ENCODE peak calls at places on chromosomes 13 and 19, in seven cellular contexts. I is HFF-Myc; H is putamen; Z is PC-9; B is stimulated activated CD8-positive, alpha-beta memory T cell treated with anti-CD3 and anti-CD28 coated beads, Interleukin-7, amount 100 ng/mL, for 1 hour; R is NCI-H2081; N is spleen. O is an unnamed sample.

GRCh38 chr13:97121894-97122293 is 100.2 kb upstream of the MBNL2 start:
- DNase-seq in B (no peak), R (no peak), N (no peak), I (no peak), Z (peak), H (no peak), O (no peak)

GRCh38 chr13:43760257-43760656 is 26.5 kb downstream of the ENOX1 start:
- DNase-seq in Z (no peak), B (no peak), R (no peak), I (no peak), H (no peak), N (no peak), O (no peak)

GRCh38 chr19:16750081-16750480 is 30.4 kb downstream of the NWD1 start:
- DNase-seq in H (no peak), Z (no peak), I (no peak), B (no peak), R (no peak), N (no peak), O (no peak)

GRCh38 chr19:49528211-49528771 is 488 bp downstream of the RCN3 start:
- DNase-seq in H (no peak), R (no peak), Z (no peak), B (no peak), N (peak), I (no peak), O (no peak)

GRCh38 chr13:34721631-34722144 is 220.4 kb upstream of the NBEA start:
- DNase-seq in N (no peak), B (no peak), I (no peak), Z (no peak), H (no peak), R (no peak), O (no peak)

GRCh38 chr13:114067381-114067885 is 65.0 kb downstream of the RASA3 start:
- DNase-seq in I (peak), H (no peak), R (no peak), Z (no peak), N (no peak), B (no peak), O (no peak)

GRCh38 chr19:52785506-52785905 is 1.1 kb downstream of the ZNF600 start:
- DNase-seq in Z (no peak), I (no peak), B (no peak), R (no peak), N (no peak), H (no peak), O (no peak)

GRCh38 chr13:27203854-27204253 is 32.2 kb upstream of the USP12 start:
- DNase-seq in Z (no peak), B (no peak), N (no peak), I (no peak), R (no peak), H (no peak), O (no peak)

GRCh38 chr19:35090160-35090794 is 25.3 kb upstream of the FXYD3 start:
- DNase-seq in H (peak), I (no peak), B (no peak), R (peak), Z (peak), N (no peak), O (peak)

GRCh38 chr13:35881360-35881759 is 249.8 kb downstream of the DCLK1 start:
- DNase-seq in H (peak), N (no peak), Z (no peak), B (no peak), I (no peak), R (peak), O (no peak)

GRCh38 chr13:30520571-30520970 is 54.8 kb upstream of the HMGB1 start:
- DNase-seq in H (no peak), Z (no peak), I (no peak), N (no peak), R (no peak), B (no peak), O (no peak)

GRCh38 chr13:76383671-76384461 is 502.3 kb downstream of the KCTD12 start:
- DNase-seq in I (peak), H (no peak), B (no peak), N (no peak), R (peak), Z (no peak), O (peak)

GRCh38 chr19:35959040-35959967 is 23.1 kb downstream of the LRFN3 start:
- DNase-seq in N (peak), I (no peak), Z (no peak), R (peak), H (peak), B (peak), O (no peak)

GRCh38 chr19:30646806-30647205 is 274.6 kb downstream of the ZNF536 start:
- DNase-seq in R (no peak), H (no peak), B (no peak), I (no peak), N (no peak), Z (no peak), O (no peak)

GRCh38 chr13:27079421-27079958 is 92.1 kb downstream of the USP12 start:
- DNase-seq in I (no peak), B (no peak), R (no peak), Z (no peak), N (no peak), H (no peak), O (no peak)

GRCh38 chr13:99086149-99086868 is 108.4 kb upstream of the DOCK9 start:
- DNase-seq in I (no peak), Z (peak), H (peak), N (peak), R (peak), B (peak), O (no peak)

GRCh38 chr13:26719356-26719945 is 41.1 kb downstream of the GPR12 start:
- DNase-seq in Z (no peak), N (no peak), B (no peak), H (no peak), R (peak), I (peak), O (no peak)

GRCh38 chr13:30373727-30374126 is 48.6 kb upstream of the UBE2L5 start:
- DNase-seq in B (no peak), H (no peak), I (no peak), R (no peak), Z (no peak), N (peak), O (no peak)

GRCh38 chr19:42113641-42114348 is 18.5 kb downstream of the POU2F2 start:
- DNase-seq in Z (peak), H (no peak), R (no peak), N (peak), B (no peak), I (peak), O (peak)

O was measured in Panc1.